ENCODE peak calls at places on chromosomes 16 and 17, in five cellular contexts. V is iris pigment epithelial cell; W is stimulated activated effector memory CD8-positive, alpha-beta T cell treated with anti-CD3 and anti-CD28 coated beads, Interleukin-12 subunit alpha, Interleukin-12 subunit beta, amount 100 ng/mL, for 72 hours; P is HFFc6; L is CMK. Z is an unnamed sample.

GRCh38 chr16:84593825-84594724 is 23.8 kb downstream of the COTL1 start:
- DNase-seq in W (peak), P (no peak), V (peak), L (no peak), Z (no peak)

GRCh38 chr16:1078579-1079021 is 6.1 kb downstream of the SSTR5 start:
- DNase-seq in P (peak), L (no peak), V (peak), W (no peak), Z (no peak)

GRCh38 chr17:4956493-4957061 is 5.7 kb downstream of the ENO3 start:
- DNase-seq in L (no peak), W (no peak), P (no peak), V (no peak), Z (no peak)

GRCh38 chr16:29708917-29709600 is 30.1 kb downstream of the QPRT start:
- DNase-seq in V (no peak), P (no peak), W (no peak), L (no peak), Z (no peak)

GRCh38 chr17:75673487-75673886 is 6.3 kb downstream of the SAP30BP start:
- DNase-seq in L (no peak), W (no peak), P (peak), V (no peak), Z (no peak)

GRCh38 chr17:77756028-77756427 is 202.5 kb upstream of the TNRC6C start:
- DNase-seq in V (no peak), P (no peak), L (no peak), W (no peak), Z (no peak)

GRCh38 chr17:39954876-39955275 is 7.9 kb upstream of the GSDMA start:
- DNase-seq in W (no peak), V (no peak), P (no peak), L (no peak), Z (no peak)

GRCh38 chr16:10616744-10617640 is 36.6 kb upstream of the EMP2 start:
- DNase-seq in V (peak), W (no peak), L (no peak), P (peak), Z (no peak)

GRCh38 chr17:78224226-78225087 is 7.0 kb upstream of the TMEM235 start:
- DNase-seq in P (no peak), V (no peak), W (no peak), L (no peak), Z (no peak)

GRCh38 chr17:48663134-48663924 is 37.2 kb upstream of the HOXB9 start:
- DNase-seq in L (no peak), V (no peak), P (no peak), W (no peak), Z (no peak)

GRCh38 chr17:74870512-74870911 is 2.3 kb downstream of the FDXR start:
- DNase-seq in W (no peak), P (peak), L (no peak), V (peak), Z (peak)

GRCh38 chr17:65219124-65219523 is 82.0 kb downstream of the RGS9 start:
- DNase-seq in P (no peak), V (no peak), W (no peak), L (no peak), Z (no peak)

GRCh38 chr16:59236804-59237463 is 502.8 kb upstream of the GOT2 start:
- DNase-seq in P (no peak), L (no peak), V (no peak), W (no peak), Z (no peak)

GRCh38 chr17:74547264-74547663 is 1.3 kb upstream of the CD300C start:
- DNase-seq in L (no peak), W (no peak), V (no peak), P (no peak), Z (no peak)

GRCh38 chr17:16352303-16352837 is 899 bp downstream of the CENPV start:
- DNase-seq in V (peak), W (peak), L (no peak), P (peak), Z (peak)

GRCh38 chr16:29784901-29785500 is 5.5 kb upstream of the KIF22 start:
- DNase-seq in P (no peak), W (peak), L (no peak), V (peak), Z (peak)

GRCh38 chr17:49580055-49580721 is 4.5 kb downstream of the NXPH3 start:
- DNase-seq in W (no peak), P (no peak), L (no peak), V (no peak), Z (no peak)

GRCh38 chr16:35734728-35735402 is 2275.5 kb downstream of the TP53TG3F start:
- DNase-seq in V (no peak), L (no peak), W (no peak), P (no peak), Z (no peak)

Z was measured in mesenchymal stem cell.